ENCODE peak calls at places on chromosomes 1 and 21, in ten cellular contexts. M, P, N, U, E, H, Z, K, V and G are unnamed samples.

GRCh38 chr1:228094432-228095016 is 8.6 kb downstream of the C1orf35 start:
- DNase-seq in M (no peak), P (no peak), N (no peak), U (no peak), E (no peak), H (no peak), Z (no peak), K (no peak), V (no peak), G (no peak)

GRCh38 chr1:192788184-192788583 is 20.7 kb upstream of the RGS2 start:
- DNase-seq in M (peak), P (peak), N (peak), U (no peak), E (no peak), H (peak), Z (peak), K (no peak), V (no peak), G (no peak)

GRCh38 chr21:28714795-28715464 is 277.7 kb downstream of the LTN1 start:
- DNase-seq in M (peak), P (no peak), N (no peak), U (no peak), E (no peak), H (peak), Z (peak), K (no peak), V (no peak), G (no peak)

GRCh38 chr1:176691251-176692228 is 228.6 kb downstream of the PAPPA2 start:
- DNase-seq in M (peak), P (peak), N (peak), U (peak), E (peak), H (peak), Z (peak), K (no peak), V (peak), G (peak)

GRCh38 chr21:26070822-26071425 is 99.6 kb downstream of the APP start:
- DNase-seq in M (peak), P (peak), N (peak), U (no peak), E (no peak), H (peak), Z (peak), K (no peak), V (no peak), G (no peak)

GRCh38 chr1:206924549-206925115 is 2.9 kb upstream of the FCMR start:
- DNase-seq in M (no peak), P (no peak), N (no peak), U (peak), E (no peak), H (no peak), Z (no peak), K (no peak), V (no peak), G (no peak)

GRCh38 chr1:235946570-235946981 is 79.9 kb upstream of the LYST start:
- DNase-seq in M (peak), P (no peak), N (no peak), U (peak), E (no peak), H (no peak), Z (peak), K (no peak), V (no peak), G (no peak)

GRCh38 chr21:33801424-33802405 is 113.9 kb downstream of the ATP5PO start:
- DNase-seq in M (no peak), P (no peak), N (peak), U (no peak), E (peak), H (no peak), Z (peak), K (no peak), V (no peak), G (no peak)

GRCh38 chr1:70656371-70656770 is 245.3 kb downstream of the CTH start:
- DNase-seq in M (no peak), P (no peak), N (no peak), U (no peak), E (no peak), H (no peak), Z (no peak), K (no peak), V (no peak), G (no peak)

GRCh38 chr21:35896060-35896459 is 164.3 kb downstream of the SETD4 start:
- DNase-seq in M (no peak), P (no peak), N (no peak), U (peak), E (no peak), H (no peak), Z (no peak), K (no peak), V (no peak), G (no peak)

GRCh38 chr21:44012474-44013379 is 618 bp downstream of the TRAPPC10 start:
- DNase-seq in M (peak), P (peak), N (peak), U (peak), E (no peak), H (peak), Z (peak), K (peak), V (peak), G (peak)

GRCh38 chr1:230824571-230825060 is 43.7 kb downstream of the C1orf198 start:
- DNase-seq in M (peak), P (no peak), N (no peak), U (no peak), E (peak), H (no peak), Z (peak), K (no peak), V (no peak), G (no peak)

GRCh38 chr1:16152521-16153087 is 3.3 kb downstream of the EPHA2 start:
- DNase-seq in M (no peak), P (no peak), N (no peak), U (no peak), E (peak), H (peak), Z (no peak), K (peak), V (peak), G (no peak)

GRCh38 chr1:9194024-9194423 is 40.5 kb upstream of the H6PD start:
- DNase-seq in M (no peak), P (no peak), N (peak), U (no peak), E (peak), H (no peak), Z (no peak), K (no peak), V (peak), G (no peak)

GRCh38 chr1:165403835-165404482 is 41.0 kb downstream of the RXRG start:
- DNase-seq in M (no peak), P (no peak), N (peak), U (peak), E (no peak), H (peak), Z (peak), K (no peak), V (peak), G (peak)

GRCh38 chr1:235187316-235187715 is 26.3 kb upstream of the RBM34 start:
- DNase-seq in M (no peak), P (no peak), N (no peak), U (no peak), E (no peak), H (no peak), Z (no peak), K (no peak), V (no peak), G (no peak)

GRCh38 chr1:229557913-229558414 is 543 bp downstream of the ABCB10 start:
- DNase-seq in M (peak), P (no peak), N (peak), U (peak), E (no peak), H (peak), Z (peak), K (peak), V (peak), G (peak)

GRCh38 chr1:9714257-9714718 is 62.8 kb downstream of the PIK3CD start:
- DNase-seq in M (no peak), P (no peak), N (no peak), U (no peak), E (no peak), H (no peak), Z (no peak), K (no peak), V (no peak), G (no peak)

GRCh38 chr1:50139339-50139738 is 30.6 kb downstream of the ELAVL4 start:
- DNase-seq in M (no peak), P (no peak), N (no peak), U (no peak), E (no peak), H (no peak), Z (no peak), K (no peak), V (no peak), G (no peak)

GRCh38 chr1:42176902-42177519 is 12.5 kb upstream of the GUCA2A start:
- DNase-seq in M (peak), P (no peak), N (peak), U (peak), E (no peak), H (peak), Z (peak), K (no peak), V (peak), G (no peak)

GRCh38 chr1:206803221-206803730 is 31.0 kb upstream of the IL10 start:
- DNase-seq in M (peak), P (no peak), N (no peak), U (peak), E (no peak), H (peak), Z (peak), K (no peak), V (no peak), G (no peak)

GRCh38 chr1:52585474-52585873 is 16.7 kb upstream of the GPX7 start:
- DNase-seq in M (no peak), P (no peak), N (no peak), U (no peak), E (no peak), H (no peak), Z (no peak), K (no peak), V (no peak), G (no peak)

GRCh38 chr1:42807056-42807668 is 9.8 kb upstream of the ERMAP start:
- DNase-seq in M (no peak), P (no peak), N (no peak), U (no peak), E (no peak), H (no peak), Z (no peak), K (no peak), V (peak), G (no peak)

GRCh38 chr1:5513891-5514515 is 478.2 kb downstream of the NPHP4 start:
- DNase-seq in M (no peak), P (no peak), N (no peak), U (peak), E (no peak), H (no peak), Z (no peak), K (no peak), V (no peak), G (no peak)

GRCh38 chr1:10399487-10399917 is 638 bp downstream of the PGD start:
- DNase-seq in M (peak), P (no peak), N (no peak), U (no peak), E (no peak), H (peak), Z (peak), K (peak), V (peak), G (peak)

GRCh38 chr21:45183852-45184251 is 103.8 kb downstream of the POFUT2 start:
- DNase-seq in M (no peak), P (no peak), N (no peak), U (no peak), E (no peak), H (no peak), Z (no peak), K (no peak), V (no peak), G (no peak)

GRCh38 chr1:177209357-177209756 is 38.6 kb downstream of the BRINP2 start:
- DNase-seq in M (peak), P (peak), N (peak), U (no peak), E (peak), H (peak), Z (peak), K (peak), V (peak), G (no peak)

GRCh38 chr1:211198111-211198510 is 61.1 kb upstream of the RCOR3 start:
- DNase-seq in M (peak), P (no peak), N (peak), U (no peak), E (no peak), H (peak), Z (peak), K (no peak), V (no peak), G (no peak)

GRCh38 chr21:39386194-39386593 is 37.3 kb upstream of the HMGN1 start:
- DNase-seq in M (peak), P (peak), N (no peak), U (no peak), E (no peak), H (peak), Z (peak), K (no peak), V (no peak), G (no peak)

GRCh38 chr1:87508247-87508646 is 179.6 kb downstream of the LMO4 start:
- DNase-seq in M (no peak), P (no peak), N (no peak), U (no peak), E (no peak), H (no peak), Z (no peak), K (no peak), V (no peak), G (no peak)

DNA sequence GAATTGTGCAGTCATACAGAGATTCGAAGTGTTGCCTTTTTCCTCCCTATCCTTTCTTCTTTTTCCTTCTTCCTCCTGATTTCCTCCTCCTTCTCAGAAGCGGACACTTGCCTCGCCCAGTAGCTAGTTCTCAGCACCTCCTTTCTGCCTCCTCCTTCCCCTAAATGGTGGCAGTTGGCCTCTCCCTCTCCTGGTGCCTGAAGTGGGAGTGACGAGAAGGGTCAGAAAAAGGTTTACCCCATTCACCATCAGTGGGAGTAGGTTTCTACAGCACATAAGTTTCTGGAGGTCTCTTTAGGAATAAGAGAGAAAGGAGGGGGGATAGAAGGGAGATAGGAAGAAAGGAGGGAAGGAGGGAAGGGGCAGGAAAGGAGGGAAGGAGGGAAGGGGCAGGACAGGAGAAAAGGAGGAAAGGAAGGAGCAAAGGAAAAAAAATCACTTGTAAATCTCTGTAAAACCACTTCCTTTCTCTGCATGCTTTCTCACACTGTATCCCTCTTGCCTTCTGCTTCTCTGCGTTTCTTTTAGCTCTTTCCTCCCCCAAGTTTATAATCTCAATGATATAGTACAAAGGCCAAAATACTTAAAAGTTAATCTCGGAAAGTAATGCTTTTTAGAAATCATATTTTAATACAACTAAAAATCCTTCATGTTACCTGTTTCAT is 20.3 kb upstream of the C1orf105 start:
- DNase-seq in M (no peak), P (no peak), N (no peak), U (no peak), E (no peak), H (no peak), Z (no peak), K (no peak), V (no peak), G (no peak)
- TF ChIP-seq CTCF in M (no peak), P (no peak), N (no peak), U (no peak), E (no peak), H (no peak), Z (no peak), K (no peak), V (no peak), G (no peak)

GRCh38 chr1:63914706-63915105 is 140.9 kb downstream of the ROR1 start:
- DNase-seq in M (no peak), P (no peak), N (no peak), U (no peak), E (no peak), H (no peak), Z (no peak), K (no peak), V (no peak), G (no peak)

GRCh38 chr1:63916485-63917360 is 142.9 kb downstream of the ROR1 start:
- DNase-seq in M (no peak), P (no peak), N (no peak), U (no peak), E (peak), H (no peak), Z (no peak), K (no peak), V (no peak), G (no peak)

GRCh38 chr1:63914241-63914640 is 140.4 kb downstream of the ROR1 start:
- DNase-seq in M (no peak), P (no peak), N (no peak), U (no peak), E (no peak), H (no peak), Z (no peak), K (no peak), V (no peak), G (no peak)

GRCh38 chr1:63913533-63913932 is 139.7 kb downstream of the ROR1 start:
- DNase-seq in M (no peak), P (no peak), N (no peak), U (no peak), E (no peak), H (no peak), Z (no peak), K (no peak), V (no peak), G (no peak)

DNA sequence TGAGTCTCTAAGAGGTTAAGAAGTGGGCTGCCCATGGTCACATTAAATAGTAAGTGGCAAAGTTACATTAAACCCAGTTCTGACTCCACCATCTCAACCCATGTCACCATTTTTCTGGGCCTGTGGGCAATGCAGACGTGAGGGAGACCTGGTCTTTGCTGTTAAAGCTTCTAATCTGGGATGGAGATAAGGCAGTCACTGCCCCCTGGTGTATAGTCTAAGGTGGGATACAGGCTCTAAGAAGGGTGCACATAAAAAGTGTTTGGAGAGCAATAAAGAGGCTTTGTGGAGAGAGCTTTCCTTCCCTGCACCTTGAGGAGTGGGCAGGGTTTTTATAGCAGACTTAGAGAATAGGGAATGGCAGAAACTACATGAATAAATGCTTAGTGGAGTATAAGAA is 141.3 kb downstream of the ROR1 start:
- DNase-seq in M (no peak), P (no peak), N (peak), U (peak), E (no peak), H (no peak), Z (peak), K (no peak), V (peak), G (no peak)
- TF ChIP-seq CTCF in M (peak), P (peak), N (no peak), U (peak), E (peak), H (peak), Z (peak), K (no peak), V (peak), G (peak)

GRCh38 chr1:233238884-233239432 is 56.6 kb downstream of the PCNX2 start:
- DNase-seq in M (peak), P (no peak), N (peak), U (no peak), E (no peak), H (peak), Z (peak), K (no peak), V (no peak), G (no peak)
- TF ChIP-seq CTCF in M (no peak), P (no peak), N (peak), U (no peak), E (no peak), H (peak), Z (peak), K (peak), V (peak), G (peak)

GRCh38 chr1:75265792-75266191 is 131.6 kb downstream of the LHX8 start:
- DNase-seq in M (peak), P (no peak), N (peak), U (peak), E (no peak), H (peak), Z (peak), K (no peak), V (no peak), G (peak)
- TF ChIP-seq CTCF in M (peak), P (no peak), N (peak), U (peak), E (peak), H (peak), Z (peak), K (peak), V (peak), G (peak)

DNA sequence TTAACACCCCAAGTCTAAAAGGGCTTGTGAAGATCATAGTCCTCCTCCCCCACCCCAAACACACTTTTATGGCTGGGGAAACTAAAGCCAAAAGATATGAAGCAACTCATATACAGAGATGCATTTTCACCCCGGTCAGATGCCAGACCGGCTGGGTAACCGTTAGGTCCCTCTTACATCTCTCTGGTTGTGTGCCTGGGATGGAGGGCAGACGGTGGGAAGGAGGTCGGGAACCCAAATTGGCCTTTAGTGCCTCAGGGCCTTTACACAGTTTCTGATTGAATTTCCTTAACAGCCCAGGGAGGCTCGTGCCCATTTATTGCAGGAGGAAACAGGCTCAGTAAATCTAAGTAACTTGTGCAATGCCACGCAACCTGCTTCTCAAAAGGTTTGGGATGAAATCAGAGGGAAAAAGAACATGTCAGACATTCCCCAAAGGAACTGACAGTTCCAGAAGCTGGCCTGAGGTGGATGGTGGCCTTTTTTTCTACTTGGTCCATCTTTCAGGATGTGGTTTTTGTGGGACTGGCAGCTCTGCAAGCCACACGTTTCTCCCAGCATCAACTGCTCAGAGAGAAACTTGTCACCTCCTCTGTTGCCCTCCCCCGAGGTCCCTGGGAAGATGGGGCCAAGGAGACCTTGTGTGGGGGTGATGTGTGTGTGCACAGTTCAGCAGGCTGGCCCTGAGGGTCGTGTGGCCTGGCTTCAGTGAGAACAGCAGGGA is 2.3 kb upstream of the DHRS3 start:
- DNase-seq in M (no peak), P (no peak), N (no peak), U (no peak), E (no peak), H (no peak), Z (no peak), K (no peak), V (no peak), G (no peak)
- TF ChIP-seq CTCF in M (no peak), P (no peak), N (no peak), U (no peak), E (peak), H (no peak), Z (no peak), K (no peak), V (no peak), G (no peak)

DNA sequence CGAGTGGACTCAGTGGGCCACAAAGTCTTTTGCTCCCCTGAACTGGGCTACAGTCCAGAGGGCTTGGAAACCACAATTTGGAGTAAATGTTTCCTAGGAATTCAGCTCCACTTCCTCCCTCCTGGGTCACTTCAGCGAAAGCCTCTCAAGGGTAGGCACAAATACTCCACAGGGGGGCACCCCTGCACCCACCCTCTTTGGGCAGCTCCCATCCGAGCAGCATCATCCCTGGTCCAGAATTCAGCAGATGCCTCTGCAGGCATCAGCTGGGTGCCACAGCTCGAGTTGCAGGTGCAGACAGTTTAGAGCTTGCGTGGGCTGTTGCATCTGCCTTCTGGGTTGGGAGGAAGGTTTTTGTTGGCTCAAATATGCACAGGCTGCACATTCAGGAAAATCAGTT is 25.0 kb downstream of the KANK4 start:
- DNase-seq in M (no peak), P (no peak), N (peak), U (no peak), E (no peak), H (peak), Z (no peak), K (no peak), V (peak), G (no peak)
- TF ChIP-seq CTCF in M (no peak), P (no peak), N (no peak), U (no peak), E (peak), H (peak), Z (no peak), K (no peak), V (peak), G (peak)